ENCODE peak calls at places on chromosomes 12 and 14, in six cellular contexts. One of them, this sample, is unnamed.

GRCh38 chr12:104459556-104459909 is 2.8 kb downstream of the CHST11 start:
- DNase-seq in stimulated activated CD4-positive, alpha-beta T cell treated with anti-CD3 and anti-CD28 coated beads, TNF-alpha, amount 100 ng/mL, for 1 hour: no peak
- DNase-seq in T follicular helper cell: no peak
- DNase-seq in non-pigmented ciliary epithelial cell: no peak
- DNase-seq in stomach: no peak
- DNase-seq in HCEC 1CT: no peak
- DNase-seq in this sample: no peak

GRCh38 chr12:52036587-52037171 is 14.6 kb upstream of the NR4A1 start:
- DNase-seq in T follicular helper cell: peak
- DNase-seq in HCEC 1CT: peak
- DNase-seq in non-pigmented ciliary epithelial cell: no peak
- DNase-seq in stomach: peak
- DNase-seq in stimulated activated CD4-positive, alpha-beta T cell treated with anti-CD3 and anti-CD28 coated beads, TNF-alpha, amount 100 ng/mL, for 1 hour: peak
- DNase-seq in this sample: no peak

GRCh38 chr14:74804219-74804825 is 41.2 kb downstream of the YLPM1 start:
- DNase-seq in stomach: no peak
- DNase-seq in stimulated activated CD4-positive, alpha-beta T cell treated with anti-CD3 and anti-CD28 coated beads, TNF-alpha, amount 100 ng/mL, for 1 hour: no peak
- DNase-seq in HCEC 1CT: peak
- DNase-seq in non-pigmented ciliary epithelial cell: peak
- DNase-seq in T follicular helper cell: no peak
- DNase-seq in this sample: peak

GRCh38 chr12:19129121-19129485 is 430 bp upstream of the PLEKHA5 start:
- DNase-seq in non-pigmented ciliary epithelial cell: no peak
- DNase-seq in stomach: no peak
- DNase-seq in T follicular helper cell: no peak
- DNase-seq in stimulated activated CD4-positive, alpha-beta T cell treated with anti-CD3 and anti-CD28 coated beads, TNF-alpha, amount 100 ng/mL, for 1 hour: no peak
- DNase-seq in HCEC 1CT: no peak
- DNase-seq in this sample: no peak

GRCh38 chr12:25436206-25436912 is 116.7 kb downstream of the LMNTD1 start:
- DNase-seq in non-pigmented ciliary epithelial cell: peak
- DNase-seq in stimulated activated CD4-positive, alpha-beta T cell treated with anti-CD3 and anti-CD28 coated beads, TNF-alpha, amount 100 ng/mL, for 1 hour: no peak
- DNase-seq in HCEC 1CT: peak
- DNase-seq in stomach: no peak
- DNase-seq in T follicular helper cell: no peak
- DNase-seq in this sample: peak

GRCh38 chr14:100084591-100084990 is 19.4 kb downstream of the EVL start:
- DNase-seq in stomach: no peak
- DNase-seq in non-pigmented ciliary epithelial cell: no peak
- DNase-seq in HCEC 1CT: no peak
- DNase-seq in stimulated activated CD4-positive, alpha-beta T cell treated with anti-CD3 and anti-CD28 coated beads, TNF-alpha, amount 100 ng/mL, for 1 hour: no peak
- DNase-seq in T follicular helper cell: no peak
- DNase-seq in this sample: no peak

GRCh38 chr12:54159140-54159539 is 29.6 kb downstream of the SMUG1 start:
- DNase-seq in stomach: peak
- DNase-seq in non-pigmented ciliary epithelial cell: no peak
- DNase-seq in stimulated activated CD4-positive, alpha-beta T cell treated with anti-CD3 and anti-CD28 coated beads, TNF-alpha, amount 100 ng/mL, for 1 hour: no peak
- DNase-seq in T follicular helper cell: no peak
- DNase-seq in HCEC 1CT: no peak
- DNase-seq in this sample: no peak

GRCh38 chr12:39028382-39028781 is 123.0 kb upstream of the CPNE8 start:
- DNase-seq in HCEC 1CT: no peak
- DNase-seq in non-pigmented ciliary epithelial cell: no peak
- DNase-seq in stomach: no peak
- DNase-seq in T follicular helper cell: no peak
- DNase-seq in stimulated activated CD4-positive, alpha-beta T cell treated with anti-CD3 and anti-CD28 coated beads, TNF-alpha, amount 100 ng/mL, for 1 hour: no peak
- DNase-seq in this sample: no peak

GRCh38 chr12:115004469-115005146 is 320.6 kb upstream of the TBX3 start:
- DNase-seq in T follicular helper cell: no peak
- DNase-seq in stimulated activated CD4-positive, alpha-beta T cell treated with anti-CD3 and anti-CD28 coated beads, TNF-alpha, amount 100 ng/mL, for 1 hour: no peak
- DNase-seq in non-pigmented ciliary epithelial cell: no peak
- DNase-seq in HCEC 1CT: no peak
- DNase-seq in stomach: no peak
- DNase-seq in this sample: no peak